ENCODE peak calls at places on chromosomes 13 and 19, in seven cellular contexts. S is H1, F is GM12878, R is HCT116, X is HepG2, A is SK-N-SH, C is K562. Q is an unnamed sample.
A peak's percentile ranks its signal among the peaks of the same experiment; 100 is the strongest.

GRCh38 chr19:56837892-56838679 is 2.4 kb downstream of the PEG3 start:
- DNase-seq in C (no peak), S (no peak), A (peak; percentile 64), F (no peak), X (peak; percentile 67), R (no peak), Q (no peak)

GRCh38 chr13:95485045-95485517 is 67.4 kb upstream of the CLDN10 start:
- DNase-seq in X (peak; percentile 8), F (no peak), R (no peak), S (no peak), A (peak; percentile 50), C (peak; percentile 84), Q (no peak)

GRCh38 chr19:39982883-39983282 is 11.9 kb downstream of the PSMC4 start:
- DNase-seq in S (no peak), R (no peak), A (no peak), C (no peak), X (no peak), F (no peak), Q (no peak)

GRCh38 chr13:32206097-32206740 is 108.9 kb downstream of the ZAR1L start:
- DNase-seq in C (no peak), A (no peak), F (no peak), S (no peak), R (no peak), X (no peak), Q (peak; percentile 49)

GRCh38 chr19:2912306-2912705 is 11.6 kb downstream of the ZNF57 start:
- DNase-seq in X (no peak), R (no peak), F (no peak), S (no peak), A (no peak), C (no peak), Q (no peak)

GRCh38 chr13:24263652-24264051 is 45.7 kb upstream of the C1QTNF9 start:
- DNase-seq in A (no peak), R (no peak), F (no peak), S (no peak), X (peak; percentile 45), C (no peak), Q (no peak)

GRCh38 chr19:9309974-9310446 is 372 bp upstream of the ZNF699 start:
- DNase-seq in F (no peak), A (peak; percentile 92), S (peak; percentile 88), X (no peak), C (peak; percentile 95), R (peak; percentile 91), Q (peak; percentile 70)

GRCh38 chr19:3944018-3944721 is 11.3 kb downstream of the NMRK2 start:
- DNase-seq in F (no peak), R (no peak), X (no peak), A (no peak), C (no peak), S (no peak), Q (no peak)

GRCh38 chr19:54469496-54469934 is 3.6 kb downstream of the CDC42EP5 start:
- DNase-seq in X (no peak), C (no peak), A (no peak), S (no peak), R (no peak), F (no peak), Q (no peak)

GRCh38 chr13:66543780-66544179 is 686.4 kb downstream of the PCDH9 start:
- DNase-seq in C (no peak), S (no peak), F (no peak), R (peak; percentile 7), X (no peak), A (no peak), Q (no peak)

GRCh38 chr19:46492841-46493235 is 2.8 kb downstream of the PNMA8B start:
- DNase-seq in S (no peak), F (no peak), C (no peak), R (no peak), X (no peak), A (peak; percentile 50), Q (no peak)

GRCh38 chr19:51901860-51902259 is 3.0 kb downstream of the ZNF649 start:
- DNase-seq in A (no peak), F (no peak), C (no peak), R (no peak), X (no peak), S (no peak), Q (no peak)

GRCh38 chr19:29544656-29545360 is 19.0 kb downstream of the VSTM2B start:
- DNase-seq in S (no peak), F (no peak), A (no peak), C (no peak), X (no peak), R (no peak), Q (no peak)

GRCh38 chr13:111844222-111844671 is 222.7 kb upstream of the SOX1 start:
- DNase-seq in X (no peak), F (no peak), A (no peak), R (no peak), C (no peak), S (no peak), Q (no peak)

GRCh38 chr13:100673831-100674362 is 698 bp downstream of the TMTC4 start:
- DNase-seq in A (no peak), F (no peak), C (peak; percentile 66), X (peak; percentile 58), S (no peak), R (peak; percentile 28), Q (peak; percentile 56)

GRCh38 chr19:40588110-40588854 is 11.6 kb downstream of the SHKBP1 start:
- DNase-seq in R (peak; percentile 46), F (no peak), S (no peak), C (no peak), A (no peak), X (no peak), Q (no peak)

GRCh38 chr19:40737102-40737644 is 13.1 kb downstream of the ACTMAP start:
- DNase-seq in X (no peak), C (no peak), F (no peak), A (no peak), S (no peak), R (no peak), Q (no peak)

GRCh38 chr13:30792257-30793000 is 57.1 kb downstream of the ALOX5AP start:
- DNase-seq in F (no peak), R (peak; percentile 47), A (peak; percentile 75), C (peak; percentile 3), S (no peak), X (peak; percentile 61), Q (peak; percentile 88)

GRCh38 chr13:46675016-46675415 is 121.9 kb downstream of the ESD start:
- DNase-seq in X (no peak), F (no peak), R (no peak), A (no peak), C (no peak), S (no peak), Q (no peak)

GRCh38 chr13:104314926-104315535 is 1248.8 kb upstream of the SLC10A2 start:
- DNase-seq in C (no peak), S (no peak), R (no peak), X (no peak), A (no peak), F (no peak), Q (no peak)

GRCh38 chr13:42066542-42066941 is 18.1 kb downstream of the DGKH start:
- DNase-seq in X (no peak), R (no peak), A (no peak), S (no peak), F (no peak), C (no peak), Q (no peak)

GRCh38 chr19:52274191-52274590 is 4.8 kb downstream of the ZNF766 start:
- DNase-seq in S (no peak), F (no peak), R (no peak), C (no peak), X (no peak), A (no peak), Q (no peak)

GRCh38 chr19:31312004-31312403 is 37.2 kb downstream of the TSHZ3 start:
- DNase-seq in A (no peak), F (no peak), R (no peak), S (no peak), X (no peak), C (peak; percentile 9), Q (no peak)

GRCh38 chr19:44570984-44571684 is 41.7 kb upstream of the CEACAM20 start:
- DNase-seq in A (peak; percentile 61), X (peak; percentile 80), R (peak; percentile 76), C (peak; percentile 86), S (no peak), F (no peak), Q (peak; percentile 82)

GRCh38 chr19:34555447-34555846 is 73.9 kb downstream of the WTIP start:
- DNase-seq in A (no peak), X (peak; percentile 28), R (peak; percentile 24), S (no peak), C (peak; percentile 27), F (no peak), Q (no peak)

GRCh38 chr19:31280266-31281006 is 68.8 kb downstream of the TSHZ3 start:
- DNase-seq in S (no peak), A (no peak), R (no peak), C (no peak), F (no peak), X (no peak), Q (peak; percentile 63)

GRCh38 chr13:40251343-40252032 is 415.0 kb downstream of the FOXO1 start:
- DNase-seq in S (no peak), F (no peak), X (no peak), A (no peak), C (no peak), R (no peak), Q (no peak)
- TF ChIP-seq JUND in S (no peak), F (no peak), X (no peak), A (no peak), C (no peak), R (no peak), Q (no peak)

DNA sequence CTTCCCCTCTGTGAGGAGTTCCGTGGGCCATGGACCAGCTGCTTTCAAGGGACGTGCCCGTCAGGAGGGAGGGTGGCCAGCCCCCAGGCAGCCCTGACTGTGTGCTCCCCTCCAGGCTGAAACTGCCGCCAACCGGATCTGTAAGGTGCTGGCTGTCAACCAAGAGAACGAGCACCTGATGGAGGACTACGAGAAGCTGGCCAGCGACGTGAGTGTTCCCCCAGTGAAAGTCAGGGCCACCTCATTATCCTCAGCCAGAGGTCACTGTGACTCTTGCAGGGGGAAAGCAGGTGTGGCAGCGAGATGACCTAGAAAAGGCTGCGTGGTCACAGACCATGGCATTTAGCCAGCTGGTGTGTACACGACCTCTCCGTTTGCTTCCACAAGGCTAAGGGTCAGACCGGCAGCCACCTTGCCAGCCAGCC is 29.9 kb downstream of the CAPN12 start:
- DNase-seq in F (no peak), S (no peak), R (no peak), X (no peak), A (no peak), C (no peak), Q (peak; percentile 42)
- TF ChIP-seq JUND in F (no peak), S (no peak), R (no peak), X (no peak), A (no peak), C (no peak), Q (no peak)

DNA sequence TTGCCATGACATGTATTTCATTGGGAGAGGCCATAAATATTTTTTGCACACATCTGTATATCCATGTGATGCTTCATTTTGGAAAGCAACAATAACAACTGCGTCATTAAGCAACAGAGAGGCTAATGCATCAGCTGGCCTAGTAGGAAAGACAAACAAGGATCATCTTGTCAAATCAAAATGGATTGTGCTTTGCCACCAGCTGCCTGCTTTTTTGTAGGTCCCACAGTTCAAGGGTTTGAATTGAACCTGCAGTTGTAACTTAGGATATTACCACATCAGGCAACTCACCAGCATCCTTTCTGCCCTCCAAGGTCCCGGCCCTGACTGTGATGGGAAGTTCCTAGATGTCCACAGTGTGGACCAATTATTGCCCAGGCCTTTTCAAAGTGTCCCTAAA is 143.7 kb downstream of the DNAJC15 start:
- DNase-seq in X (no peak), R (no peak), S (no peak), A (no peak), F (no peak), C (no peak), Q (no peak)
- TF ChIP-seq JUND in X (no peak), R (no peak), S (no peak), A (no peak), F (no peak), C (no peak), Q (no peak)

GRCh38 chr19:19406878-19407639 is 1.6 kb downstream of the GATAD2A start:
- DNase-seq in C (peak; percentile 62), A (no peak), X (peak; percentile 42), R (no peak), S (no peak), F (no peak), Q (peak; percentile 71)
- TF ChIP-seq JUND in C (no peak), A (no peak), X (no peak), R (no peak), S (no peak), F (no peak), Q (no peak)